ENCODE peak calls at places on chromosomes 3 and 15, in nine cellular contexts. K, B, P, Y, L, O, Z, A and U are unnamed samples. For H3K27me3, the result is how much of the 10 kb centered on the place peaks cover.

GRCh38 chr15:27482344-27482743 is 511.4 kb downstream of the GABRG3 start:
- DNase-seq in Z (no peak), A (no peak), O (no peak), Y (no peak), K (no peak), L (no peak), B (no peak), P (no peak), U (no peak)

GRCh38 chr3:155024006-155024638 is 56.0 kb upstream of the MME start:
- DNase-seq in K (no peak), O (no peak), Y (no peak), B (no peak), L (no peak), Z (no peak), A (no peak), P (no peak), U (no peak)

GRCh38 chr3:171833775-171834460 is 9.2 kb upstream of the TMEM212 start:
- DNase-seq in Z (no peak), A (no peak), B (no peak), P (no peak), K (no peak), Y (no peak), O (no peak), L (no peak), U (no peak)

GRCh38 chr3:56282341-56282740 is 185.9 kb downstream of the ERC2 start:
- DNase-seq in B (no peak), K (no peak), P (no peak), L (no peak), A (no peak), Y (no peak), Z (no peak), O (no peak), U (no peak)

GRCh38 chr3:170531557-170532335 is 54.1 kb downstream of the SLC7A14 start:
- DNase-seq in P (no peak), O (no peak), L (no peak), B (peak), K (no peak), A (peak), Z (no peak), Y (peak), U (no peak)

GRCh38 chr3:186220365-186220764 is 111.5 kb upstream of the ETV5 start:
- DNase-seq in O (no peak), K (no peak), Y (no peak), P (no peak), B (no peak), L (no peak), A (no peak), Z (no peak), U (no peak)

GRCh38 chr3:168249539-168250414 is 154.1 kb upstream of the GOLIM4 start:
- DNase-seq in Z (peak), Y (peak), P (peak), O (peak), A (peak), L (peak), K (peak), B (peak), U (peak)

GRCh38 chr3:29925150-29925549 is 644.3 kb downstream of the RBMS3 start:
- DNase-seq in P (no peak), K (no peak), A (no peak), Z (no peak), L (no peak), B (no peak), O (no peak), Y (no peak), U (no peak)

GRCh38 chr3:172125053-172125452 is 85.7 kb downstream of the FNDC3B start:
- DNase-seq in L (no peak), O (no peak), B (no peak), Y (no peak), A (no peak), P (no peak), K (peak), Z (no peak), U (peak)

GRCh38 chr3:168865022-168865551 is 769.4 kb upstream of the GOLIM4 start:
- DNase-seq in A (no peak), Z (no peak), B (no peak), Y (no peak), K (no peak), O (no peak), P (no peak), L (peak), U (no peak)

GRCh38 chr3:132735589-132735988 is 13.4 kb upstream of the NPHP3 start:
- DNase-seq in O (no peak), Y (no peak), P (no peak), A (no peak), Z (no peak), L (no peak), K (no peak), B (no peak), U (no peak)

GRCh38 chr3:156818890-156819289 is 7.3 kb upstream of the LEKR1 start:
- DNase-seq in P (no peak), B (no peak), O (no peak), K (no peak), L (no peak), A (no peak), Z (no peak), Y (no peak), U (no peak)

GRCh38 chr15:28942046-28942445 is 56.3 kb downstream of the APBA2 start:
- DNase-seq in Z (no peak), A (peak), B (no peak), P (peak), O (no peak), K (no peak), Y (no peak), L (no peak), U (peak)

GRCh38 chr15:39125904-39126303 is 455.0 kb upstream of the THBS1 start:
- DNase-seq in B (peak), K (no peak), P (no peak), L (peak), A (no peak), Y (no peak), Z (no peak), O (no peak), U (peak)

GRCh38 chr3:15797600-15798303 is at the start of gene ANKRD28:
- DNase-seq in P (no peak), Z (no peak), K (no peak), L (peak), B (no peak), Y (no peak), A (no peak), O (no peak), U (no peak)

GRCh38 chr3:123700791-123701712 is 116.2 kb upstream of the HACD2 start:
- DNase-seq in Y (no peak), P (peak), B (peak), A (peak), O (no peak), Z (no peak), K (no peak), L (no peak), U (no peak)
- H3K4me3 ChIP-seq in Y (peak), P (peak), B (no peak), A (peak), O (peak), Z (peak), K (peak), L (no peak), U (no peak)

GRCh38 chr3:8962226-8962861 is 928 bp downstream of the RAD18 start:
- DNase-seq in Z (no peak), K (no peak), B (no peak), O (no peak), A (no peak), L (no peak), Y (no peak), P (no peak), U (no peak)
- H3K27me3 ChIP-seq in Z (under half), K (under half), B (under half), O (under half), A (under half), L (under half), Y (under half), P (under half), U (under half)

GRCh38 chr3:105722943-105723556 is 145.8 kb downstream of the CBLB start:
- DNase-seq in A (no peak), K (no peak), Y (no peak), L (no peak), P (no peak), B (no peak), Z (no peak), O (no peak), U (no peak)
- H3K4me3 ChIP-seq in A (no peak), K (no peak), Y (no peak), L (no peak), P (no peak), B (no peak), Z (no peak), O (no peak), U (no peak)

GRCh38 chr3:43994594-43995077 is 247.1 kb upstream of the TOPAZ1 start:
- DNase-seq in O (no peak), A (no peak), P (no peak), K (no peak), L (no peak), B (no peak), Z (no peak), Y (no peak), U (peak)
- H3K27me3 ChIP-seq in O (half or more), A (half or more), P (under half), K (under half), L (under half), B (under half), Z (half or more), Y (under half), U (half or more)

GRCh38 chr3:67018105-67018788 is 20.1 kb downstream of the KBTBD8 start:
- DNase-seq in L (no peak), A (no peak), K (no peak), O (peak), B (no peak), Z (peak), P (no peak), Y (no peak), U (no peak)
- H3K4me3 ChIP-seq in L (no peak), A (no peak), K (no peak), O (no peak), B (no peak), Z (no peak), P (no peak), Y (no peak), U (no peak)

GRCh38 chr15:36886135-36887011 is 214.0 kb downstream of the MEIS2 start:
- DNase-seq in P (no peak), K (no peak), B (no peak), L (no peak), Z (no peak), O (no peak), A (no peak), Y (no peak), U (peak)

GRCh38 chr15:36885709-36886108 is 214.6 kb downstream of the MEIS2 start:
- DNase-seq in L (no peak), A (no peak), P (no peak), Z (no peak), K (no peak), Y (no peak), O (no peak), B (no peak), U (no peak)

GRCh38 chr15:36884404-36885335 is 215.7 kb downstream of the MEIS2 start:
- DNase-seq in B (no peak), P (no peak), Z (no peak), Y (no peak), O (no peak), A (no peak), L (peak), K (no peak), U (no peak)

GRCh38 chr15:36888018-36888992 is 212.0 kb downstream of the MEIS2 start:
- DNase-seq in Y (no peak), Z (peak), K (peak), O (no peak), A (no peak), P (no peak), L (peak), B (peak), U (peak)

GRCh38 chr15:36887214-36888017 is 212.9 kb downstream of the MEIS2 start:
- DNase-seq in O (no peak), B (peak), Y (no peak), A (no peak), Z (peak), K (peak), P (peak), L (peak), U (peak)
- H3K27me3 ChIP-seq in O (under half), B (under half), Y (under half), A (under half), Z (under half), K (under half), P (under half), L (under half), U (half or more)

GRCh38 chr3:28577941-28578340 is 229.3 kb upstream of the AZI2 start:
- DNase-seq in B (no peak), K (no peak), O (no peak), A (no peak), Z (no peak), P (no peak), L (no peak), Y (no peak), U (no peak)

GRCh38 chr3:28575748-28576589 is 227.3 kb upstream of the AZI2 start:
- DNase-seq in P (peak), Y (no peak), A (no peak), L (peak), O (peak), K (peak), Z (peak), B (peak), U (peak)

GRCh38 chr3:28574036-28574435 is 225.4 kb upstream of the AZI2 start:
- DNase-seq in B (no peak), Z (no peak), P (no peak), Y (no peak), O (no peak), A (no peak), L (no peak), K (no peak), U (no peak)

GRCh38 chr3:28576590-28577220 is 228.1 kb upstream of the AZI2 start:
- DNase-seq in Y (no peak), B (no peak), L (peak), O (no peak), K (no peak), Z (no peak), A (no peak), P (no peak), U (peak)

DNA sequence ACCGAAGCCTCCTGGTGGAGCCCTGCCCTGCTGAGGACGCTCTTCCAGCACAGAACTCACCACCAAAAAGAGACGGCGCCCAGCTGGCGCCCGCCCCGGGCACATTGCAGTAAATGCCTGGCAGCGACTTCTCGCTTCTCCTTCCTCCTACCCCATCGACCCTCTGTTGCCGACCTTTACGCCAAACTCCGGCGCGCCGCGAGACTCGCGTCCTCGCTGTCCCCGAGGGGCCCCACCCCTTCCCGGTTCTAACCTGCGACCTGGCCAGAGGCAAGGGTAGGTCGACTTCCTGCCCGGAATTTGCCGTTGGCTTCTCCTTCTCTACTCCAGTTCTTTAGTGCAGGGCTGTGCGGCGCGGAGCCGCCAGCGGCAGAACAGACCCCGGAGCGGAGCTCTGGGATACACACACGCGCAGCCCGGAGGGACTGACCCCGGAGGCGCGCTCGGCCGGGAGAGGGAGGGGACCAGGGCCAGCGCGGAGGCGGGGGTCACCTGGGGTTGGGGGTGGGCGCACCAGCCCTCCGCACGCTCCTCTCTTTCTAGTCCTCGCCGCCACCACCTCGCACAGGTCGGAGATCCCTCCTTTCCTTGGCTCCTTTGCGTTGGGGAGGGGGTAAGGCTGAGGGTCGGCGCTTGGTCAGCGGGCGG is 226.6 kb upstream of the AZI2 start:
- DNase-seq in K (peak), P (peak), A (no peak), O (peak), Y (no peak), B (peak), Z (peak), L (peak), U (peak)
- H3K4me3 ChIP-seq in K (peak), P (peak), A (peak), O (peak), Y (peak), B (peak), Z (peak), L (peak), U (peak)

GRCh38 chr15:52800852-52801747 is 11.0 kb upstream of the ONECUT1 start:
- DNase-seq in K (no peak), L (no peak), Y (no peak), B (no peak), P (no peak), O (no peak), A (no peak), Z (no peak), U (peak)
- H3K27me3 ChIP-seq in K (under half), L (under half), Y (half or more), B (under half), P (under half), O (half or more), A (half or more), Z (half or more), U (half or more)